ENCODE peak calls at places on chromosomes 11 and 22, in eight cellular contexts. R, J, H, S, Y, E, K and W are unnamed samples.

GRCh38 chr11:42598341-42598740 is 713.5 kb upstream of the API5 start:
- DNase-seq in R (no peak), J (no peak), H (no peak), S (no peak), Y (no peak), E (no peak), K (no peak), W (no peak)

GRCh38 chr11:74777877-74778276 is 29.2 kb downstream of the RNF169 start:
- DNase-seq in R (no peak), J (no peak), H (no peak), S (no peak), Y (no peak), E (no peak), K (no peak), W (no peak)

GRCh38 chr11:28615542-28615941 is 507.4 kb downstream of the METTL15 start:
- DNase-seq in R (no peak), J (no peak), H (no peak), S (no peak), Y (no peak), E (no peak), K (no peak), W (no peak)

GRCh38 chr11:119416606-119417580 is 6.1 kb downstream of the THY1 start:
- DNase-seq in R (no peak), J (peak; percentile 56), H (no peak), S (no peak), Y (peak; percentile 43), E (no peak), K (no peak), W (no peak)

GRCh38 chr11:57311109-57311936 is 13.4 kb downstream of the TNKS1BP1 start:
- DNase-seq in R (peak; percentile 81), J (peak; percentile 98), H (peak; percentile 84), S (peak; percentile 96), Y (peak; percentile 96), E (peak; percentile 92), K (peak; percentile 89), W (peak; percentile 97)

GRCh38 chr11:44648109-44648508 is 78.7 kb upstream of the TSPAN18 start:
- DNase-seq in R (no peak), J (no peak), H (no peak), S (no peak), Y (no peak), E (no peak), K (no peak), W (no peak)

GRCh38 chr11:92123540-92123939 is 101.1 kb upstream of the FAT3 start:
- DNase-seq in R (no peak), J (no peak), H (no peak), S (peak; percentile 36), Y (no peak), E (no peak), K (no peak), W (no peak)

GRCh38 chr22:41762980-41763779 is 37.3 kb upstream of the CCDC134 start:
- DNase-seq in R (peak; percentile 28), J (no peak), H (peak; percentile 39), S (peak; percentile 16), Y (no peak), E (peak; percentile 44), K (peak; percentile 79), W (peak; percentile 22)

GRCh38 chr11:129849447-129850130 is 33.9 kb downstream of the TMEM45B start:
- DNase-seq in R (no peak), J (no peak), H (no peak), S (no peak), Y (no peak), E (no peak), K (peak; percentile 58), W (no peak)

GRCh38 chr22:49826603-49827306 is 918 bp downstream of the BRD1 start:
- DNase-seq in R (no peak), J (peak; percentile 82), H (no peak), S (peak; percentile 34), Y (peak; percentile 52), E (peak; percentile 47), K (peak; percentile 90), W (peak; percentile 33)

GRCh38 chr11:57551941-57552340 is 14.5 kb downstream of the SMTNL1 start:
- DNase-seq in R (no peak), J (no peak), H (no peak), S (no peak), Y (no peak), E (no peak), K (no peak), W (no peak)

DNA sequence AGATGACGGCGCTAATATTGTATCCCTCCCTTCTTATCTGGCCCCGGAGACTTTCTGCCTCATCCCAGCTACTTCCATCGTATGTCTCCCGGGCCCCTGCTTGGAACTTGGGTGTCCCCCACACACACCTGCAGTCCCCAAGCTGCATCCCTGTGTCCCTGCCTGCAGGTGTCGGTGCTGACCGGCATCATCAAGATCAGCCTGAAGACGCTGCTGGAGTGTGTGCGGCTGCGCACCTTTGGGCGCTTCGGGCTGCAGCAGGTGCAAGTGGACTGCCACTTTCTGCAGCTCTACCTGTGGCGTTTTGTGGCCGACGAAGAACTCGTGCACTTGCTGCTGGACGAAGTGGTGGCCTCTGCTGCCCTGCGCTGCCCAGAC is 524 bp upstream of the TM7SF2 start:
- DNase-seq in R (no peak), J (no peak), H (no peak), S (no peak), Y (no peak), E (no peak), K (no peak), W (no peak)
- H3K27ac ChIP-seq in R (peak overlapping the region; percentile 82), J (peak overlapping the region; percentile 82), H (peak overlapping the region; percentile 60), S (no peak overlapping the region), Y (no peak overlapping the region), E (peak overlapping the region; percentile 85), K (peak overlapping the region; percentile 77), W (peak overlapping the region; percentile 60)

DNA sequence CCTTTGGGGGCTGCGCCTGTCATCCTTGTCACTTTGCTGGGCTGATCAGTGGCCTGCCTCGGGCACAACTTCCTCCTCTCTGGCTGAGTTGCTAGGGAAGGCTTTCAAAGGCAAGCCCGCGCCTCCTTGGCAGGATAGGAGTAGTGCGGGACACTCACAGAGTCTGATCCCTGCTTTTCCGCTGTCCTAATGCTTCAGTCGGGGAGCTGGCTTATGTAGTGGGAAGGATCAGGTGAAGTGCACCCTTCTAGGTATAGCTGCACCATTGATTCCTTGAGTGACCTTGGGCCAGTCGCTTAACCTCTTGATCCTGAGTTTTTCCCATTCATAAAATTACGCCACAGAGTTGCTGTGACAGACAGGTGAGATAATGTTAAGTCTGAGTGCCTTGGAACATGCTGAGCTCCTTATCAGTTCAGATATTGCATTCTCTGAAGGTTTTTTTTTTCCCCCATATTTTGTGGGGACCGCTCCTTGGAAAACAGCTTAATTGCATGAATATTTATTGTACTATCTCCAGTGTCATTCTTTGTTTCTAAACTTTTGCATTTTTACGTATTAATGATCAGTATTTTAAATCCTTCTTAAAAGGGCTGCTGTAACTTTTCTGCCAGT is 943 bp downstream of the IPO7 start:
- DNase-seq in R (no peak), J (no peak), H (peak; percentile 76), S (no peak), Y (peak; percentile 43), E (no peak), K (no peak), W (no peak)
- TF ChIP-seq POLR2AphosphoS5 in R (no peak), J (no peak), H (no peak), S (no peak), Y (no peak), E (no peak), K (no peak), W (no peak)

DNA sequence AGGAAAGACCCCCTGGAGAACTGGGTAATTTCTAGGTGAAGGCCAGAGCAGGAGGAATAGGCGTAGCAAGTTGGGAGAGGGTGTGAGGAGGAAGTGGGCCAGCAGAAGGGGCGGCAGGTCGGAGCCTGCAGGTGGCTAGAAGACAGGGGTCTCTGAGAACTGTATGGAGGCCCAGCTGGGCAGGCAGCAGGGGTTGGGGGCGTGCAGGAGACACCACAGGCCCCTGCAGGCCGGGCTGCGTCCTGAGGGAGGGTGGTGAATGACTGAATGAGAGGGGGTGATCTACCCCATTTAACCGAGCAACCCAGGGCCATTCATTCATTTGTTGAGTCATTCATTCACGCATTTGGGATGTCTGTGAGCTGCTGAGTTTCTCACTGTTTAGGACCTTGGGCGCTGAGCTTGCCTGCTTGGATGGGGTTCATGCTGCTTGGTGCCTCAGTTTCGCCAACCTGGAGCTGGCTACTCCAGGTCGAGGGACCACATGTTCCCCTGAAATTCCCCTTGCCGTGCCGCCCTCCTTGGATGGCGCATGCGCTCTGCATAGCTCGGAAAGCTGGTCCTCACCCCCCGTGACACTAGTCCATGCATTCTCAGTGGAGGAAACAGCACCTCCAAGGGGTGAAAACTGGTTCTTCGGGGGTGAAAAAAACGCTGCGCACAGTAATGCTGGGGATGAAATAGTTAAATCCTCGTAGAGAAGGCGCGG is 15.6 kb downstream of the MPPED1 start:
- DNase-seq in R (no peak), J (no peak), H (no peak), S (no peak), Y (no peak), E (no peak), K (no peak), W (no peak)
- TF ChIP-seq CTCF in R (no peak), J (no peak), H (peak; percentile 17), S (no peak), Y (no peak), E (no peak), K (no peak), W (no peak)

DNA sequence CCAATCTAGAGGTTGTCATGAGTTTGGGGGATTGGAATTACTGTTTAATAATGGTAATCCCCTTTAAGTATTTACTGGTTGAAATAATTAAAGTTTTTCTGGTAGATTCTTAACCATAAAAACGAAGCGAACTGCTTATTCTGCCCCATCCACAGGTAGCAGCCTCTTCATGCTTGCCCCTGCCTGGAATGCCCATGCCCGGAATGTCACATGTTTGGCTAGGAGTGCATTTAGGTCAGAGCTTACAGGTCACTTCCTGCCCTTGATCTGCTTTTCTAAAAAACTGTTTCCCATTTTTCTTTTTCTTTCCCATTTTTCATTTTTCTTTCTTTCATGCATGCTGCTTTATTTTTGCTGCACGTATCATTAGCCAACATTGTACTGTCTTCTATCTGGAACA is 69.1 kb downstream of the YAP1 start:
- DNase-seq in R (no peak), J (no peak), H (peak; percentile 37), S (no peak), Y (no peak), E (no peak), K (no peak), W (no peak)
- H3K27ac ChIP-seq in R (peak overlapping the region; percentile 52), J (peak overlapping the region; percentile 80), H (peak overlapping the region; percentile 46), S (no peak overlapping the region), Y (peak overlapping the region; percentile 87), E (no peak overlapping the region), K (no peak overlapping the region), W (no peak overlapping the region)

GRCh38 chr22:22929381-22930221 is 42.0 kb downstream of the IGLL5 start:
- DNase-seq in R (no peak), J (no peak), H (no peak), S (no peak), Y (no peak), E (no peak), K (peak; percentile 74), W (no peak)
- TF ChIP-seq POLR2AphosphoS5 in R (no peak), J (no peak), H (no peak), S (no peak), Y (no peak), E (no peak), K (no peak), W (no peak)

DNA sequence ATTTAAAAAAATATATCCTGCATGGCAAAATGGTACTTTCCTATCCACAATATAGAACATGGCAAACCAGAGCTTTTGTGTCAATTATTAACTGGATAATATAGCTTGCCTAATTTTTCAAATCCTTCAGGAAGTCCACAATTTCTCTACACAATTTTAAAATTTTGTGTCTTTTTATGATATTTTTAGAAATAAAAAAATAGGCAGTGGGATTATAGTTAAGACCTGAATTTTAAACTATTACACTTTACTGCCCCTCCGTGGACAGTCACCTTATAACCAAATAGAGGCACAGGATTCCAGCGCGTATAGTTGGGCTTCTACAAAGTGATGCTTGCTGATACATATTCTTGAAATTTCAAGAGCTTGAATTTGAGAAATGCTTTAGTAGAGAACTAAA is 2.1 kb upstream of the DMC1 start:
- DNase-seq in R (peak; percentile 24), J (no peak), H (peak; percentile 38), S (peak; percentile 63), Y (no peak), E (peak; percentile 26), K (no peak), W (peak; percentile 28)
- TF ChIP-seq CTCF in R (peak; percentile 71), J (peak; percentile 34), H (peak; percentile 62), S (peak; percentile 39), Y (peak; percentile 46), E (peak; percentile 55), K (peak; percentile 12), W (peak; percentile 48)